ENCODE peak calls at places on chromosome 5, in seven cellular contexts. One of them, this sample, is unnamed.
A peak's percentile ranks its signal among the peaks of the same experiment; 100 is the strongest.

GRCh38 chr5:143261748-143262392 is 141.6 kb downstream of the NR3C1 start:
- DNase-seq in IMR-90: peak; percentile 89
- DNase-seq in kidney epithelial cell: no peak
- DNase-seq in uterus: no peak
- DNase-seq in osteocyte: no peak
- DNase-seq in B cell: no peak
- DNase-seq in GM13976: no peak
- DNase-seq in this sample: no peak

GRCh38 chr5:1512541-1513291 is 11.0 kb downstream of the LPCAT1 start:
- DNase-seq in IMR-90: no peak
- DNase-seq in kidney epithelial cell: no peak
- DNase-seq in uterus: peak; percentile 8
- DNase-seq in osteocyte: peak; percentile 74
- DNase-seq in B cell: peak; percentile 30
- DNase-seq in GM13976: no peak
- DNase-seq in this sample: no peak

GRCh38 chr5:123120197-123120596 is 31.2 kb downstream of the PRDM6 start:
- DNase-seq in IMR-90: no peak
- DNase-seq in kidney epithelial cell: no peak
- DNase-seq in uterus: no peak
- DNase-seq in osteocyte: no peak
- DNase-seq in B cell: no peak
- DNase-seq in GM13976: no peak
- DNase-seq in this sample: no peak

GRCh38 chr5:171954721-171955120 is 51.7 kb downstream of the FBXW11 start:
- DNase-seq in IMR-90: peak; percentile 73
- DNase-seq in kidney epithelial cell: no peak
- DNase-seq in uterus: no peak
- DNase-seq in osteocyte: no peak
- DNase-seq in B cell: no peak
- DNase-seq in GM13976: no peak
- DNase-seq in this sample: no peak

GRCh38 chr5:109454726-109455505 is 45.1 kb upstream of the PJA2 start:
- DNase-seq in IMR-90: peak; percentile 35
- DNase-seq in kidney epithelial cell: no peak
- DNase-seq in uterus: no peak
- DNase-seq in osteocyte: no peak
- DNase-seq in B cell: no peak
- DNase-seq in GM13976: no peak
- DNase-seq in this sample: no peak

GRCh38 chr5:142152383-142152730 is 43.8 kb downstream of the NDFIP1 start:
- DNase-seq in IMR-90: peak; percentile 40
- DNase-seq in kidney epithelial cell: no peak
- DNase-seq in uterus: no peak
- DNase-seq in osteocyte: no peak
- DNase-seq in B cell: no peak
- DNase-seq in GM13976: no peak
- DNase-seq in this sample: no peak

GRCh38 chr5:141303756-141304155 is at the start of gene SLC25A2:
- DNase-seq in IMR-90: no peak
- DNase-seq in kidney epithelial cell: no peak
- DNase-seq in uterus: no peak
- DNase-seq in osteocyte: no peak
- DNase-seq in B cell: no peak
- DNase-seq in GM13976: no peak
- DNase-seq in this sample: no peak

GRCh38 chr5:175589714-175590113 is 68.2 kb upstream of the HRH2 start:
- DNase-seq in IMR-90: no peak
- DNase-seq in kidney epithelial cell: no peak
- DNase-seq in uterus: no peak
- DNase-seq in osteocyte: no peak
- DNase-seq in B cell: no peak
- DNase-seq in GM13976: no peak
- DNase-seq in this sample: no peak

GRCh38 chr5:34957299-34957698 is 27.9 kb downstream of the DNAJC21 start:
- DNase-seq in IMR-90: peak; percentile 31
- DNase-seq in kidney epithelial cell: no peak
- DNase-seq in uterus: no peak
- DNase-seq in osteocyte: no peak
- DNase-seq in B cell: no peak
- DNase-seq in GM13976: no peak
- DNase-seq in this sample: no peak

GRCh38 chr5:132179410-132179809 is 48.2 kb downstream of the P4HA2 start:
- DNase-seq in IMR-90: no peak
- DNase-seq in kidney epithelial cell: no peak
- DNase-seq in uterus: no peak
- DNase-seq in osteocyte: no peak
- DNase-seq in B cell: no peak
- DNase-seq in GM13976: peak; percentile 49
- DNase-seq in this sample: peak; percentile 62

GRCh38 chr5:132177691-132178149 is 49.9 kb downstream of the P4HA2 start:
- DNase-seq in IMR-90: no peak
- DNase-seq in kidney epithelial cell: no peak
- DNase-seq in uterus: no peak
- DNase-seq in osteocyte: no peak
- DNase-seq in B cell: no peak
- DNase-seq in GM13976: no peak
- DNase-seq in this sample: no peak

GRCh38 chr5:132180134-132180745 is 47.4 kb downstream of the P4HA2 start:
- DNase-seq in IMR-90: peak; percentile 74
- DNase-seq in kidney epithelial cell: peak; percentile 16
- DNase-seq in uterus: no peak
- DNase-seq in osteocyte: no peak
- DNase-seq in B cell: peak; percentile 57
- DNase-seq in GM13976: peak; percentile 73
- DNase-seq in this sample: peak; percentile 76

GRCh38 chr5:132176543-132176945 is 51.1 kb downstream of the P4HA2 start:
- DNase-seq in IMR-90: no peak
- DNase-seq in kidney epithelial cell: no peak
- DNase-seq in uterus: no peak
- DNase-seq in osteocyte: no peak
- DNase-seq in B cell: no peak
- DNase-seq in GM13976: no peak
- DNase-seq in this sample: no peak

DNA sequence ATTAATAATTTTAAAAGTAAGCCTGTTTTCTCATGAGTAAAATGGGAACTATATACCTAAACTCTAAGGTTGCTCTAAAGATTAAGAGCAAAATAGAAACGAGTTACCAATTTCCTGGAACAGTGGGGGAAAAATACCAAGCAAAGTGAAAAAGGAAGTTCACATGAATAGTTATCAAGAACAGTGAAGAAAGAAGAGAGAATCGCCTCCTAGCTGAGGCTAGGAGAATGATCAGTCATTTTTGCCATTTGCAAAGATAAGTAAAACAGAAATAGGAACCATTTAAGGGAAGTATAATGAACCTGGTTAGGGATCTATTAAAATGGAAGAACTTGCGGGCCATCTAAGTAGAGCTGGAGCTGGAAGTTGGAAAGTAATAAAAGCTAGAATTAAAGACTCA is 50.7 kb downstream of the P4HA2 start:
- DNase-seq in IMR-90: peak; percentile 20
- DNase-seq in kidney epithelial cell: no peak
- DNase-seq in uterus: no peak
- DNase-seq in osteocyte: no peak
- DNase-seq in B cell: peak; percentile 42
- DNase-seq in GM13976: peak; percentile 59
- DNase-seq in this sample: peak; percentile 60
- TF ChIP-seq CTCF in IMR-90: peak; percentile 38
- TF ChIP-seq CTCF in kidney epithelial cell: no peak
- TF ChIP-seq CTCF in uterus: no peak
- TF ChIP-seq CTCF in osteocyte: peak; percentile 22
- TF ChIP-seq CTCF in B cell: peak; percentile 24
- TF ChIP-seq CTCF in GM13976: peak; percentile 18
- TF ChIP-seq CTCF in this sample: peak; percentile 34

GRCh38 chr5:115602585-115603125 is 376 bp upstream of the TICAM2 start:
- DNase-seq in IMR-90: no peak
- DNase-seq in kidney epithelial cell: no peak
- DNase-seq in uterus: no peak
- DNase-seq in osteocyte: no peak
- DNase-seq in B cell: no peak
- DNase-seq in GM13976: peak; percentile 33
- DNase-seq in this sample: no peak

GRCh38 chr5:115600771-115601170 is 1.5 kb downstream of the TICAM2 start:
- DNase-seq in IMR-90: peak; percentile 63
- DNase-seq in kidney epithelial cell: no peak
- DNase-seq in uterus: no peak
- DNase-seq in osteocyte: no peak
- DNase-seq in B cell: no peak
- DNase-seq in GM13976: no peak
- DNase-seq in this sample: no peak

GRCh38 chr5:115599502-115599901 is 2.8 kb downstream of the TICAM2 start:
- DNase-seq in IMR-90: peak; percentile 56
- DNase-seq in kidney epithelial cell: peak; percentile 10
- DNase-seq in uterus: no peak
- DNase-seq in osteocyte: no peak
- DNase-seq in B cell: peak; percentile 36
- DNase-seq in GM13976: peak; percentile 41
- DNase-seq in this sample: peak; percentile 42

GRCh38 chr5:115599924-115600323 is 2.4 kb downstream of the TICAM2 start:
- DNase-seq in IMR-90: no peak
- DNase-seq in kidney epithelial cell: no peak
- DNase-seq in uterus: no peak
- DNase-seq in osteocyte: no peak
- DNase-seq in B cell: no peak
- DNase-seq in GM13976: no peak
- DNase-seq in this sample: no peak

GRCh38 chr5:115601709-115602584 is at the start of gene TICAM2:
- DNase-seq in IMR-90: peak; percentile 67
- DNase-seq in kidney epithelial cell: no peak
- DNase-seq in uterus: peak; percentile 61
- DNase-seq in osteocyte: no peak
- DNase-seq in B cell: peak; percentile 87
- DNase-seq in GM13976: peak; percentile 84
- DNase-seq in this sample: peak; percentile 88
- TF ChIP-seq CTCF in IMR-90: peak; percentile 17
- TF ChIP-seq CTCF in kidney epithelial cell: no peak
- TF ChIP-seq CTCF in uterus: no peak
- TF ChIP-seq CTCF in osteocyte: peak; percentile 17
- TF ChIP-seq CTCF in B cell: peak; percentile 54
- TF ChIP-seq CTCF in GM13976: peak; percentile 9
- TF ChIP-seq CTCF in this sample: peak; percentile 29

GRCh38 chr5:163916376-163916775 is 411.0 kb downstream of the MAT2B start:
- DNase-seq in IMR-90: peak; percentile 8
- DNase-seq in kidney epithelial cell: no peak
- DNase-seq in uterus: no peak
- DNase-seq in osteocyte: no peak
- DNase-seq in B cell: peak; percentile 18
- DNase-seq in GM13976: peak; percentile 7
- DNase-seq in this sample: peak; percentile 4

GRCh38 chr5:163914911-163915310 is 409.5 kb downstream of the MAT2B start:
- DNase-seq in IMR-90: no peak
- DNase-seq in kidney epithelial cell: no peak
- DNase-seq in uterus: no peak
- DNase-seq in osteocyte: no peak
- DNase-seq in B cell: peak; percentile 24
- DNase-seq in GM13976: no peak
- DNase-seq in this sample: no peak

GRCh38 chr5:163915481-163915961 is 410.1 kb downstream of the MAT2B start:
- DNase-seq in IMR-90: peak; percentile 57
- DNase-seq in kidney epithelial cell: no peak
- DNase-seq in uterus: no peak
- DNase-seq in osteocyte: no peak
- DNase-seq in B cell: no peak
- DNase-seq in GM13976: peak; percentile 8
- DNase-seq in this sample: peak; percentile 4

GRCh38 chr5:163912023-163912422 is 406.6 kb downstream of the MAT2B start:
- DNase-seq in IMR-90: no peak
- DNase-seq in kidney epithelial cell: no peak
- DNase-seq in uterus: no peak
- DNase-seq in osteocyte: no peak
- DNase-seq in B cell: no peak
- DNase-seq in GM13976: no peak
- DNase-seq in this sample: no peak

GRCh38 chr5:163913548-163913947 is 408.1 kb downstream of the MAT2B start:
- DNase-seq in IMR-90: peak; percentile 14
- DNase-seq in kidney epithelial cell: no peak
- DNase-seq in uterus: no peak
- DNase-seq in osteocyte: no peak
- DNase-seq in B cell: no peak
- DNase-seq in GM13976: no peak
- DNase-seq in this sample: no peak
- TF ChIP-seq CTCF in IMR-90: no peak
- TF ChIP-seq CTCF in kidney epithelial cell: no peak
- TF ChIP-seq CTCF in uterus: no peak
- TF ChIP-seq CTCF in osteocyte: no peak
- TF ChIP-seq CTCF in B cell: peak; percentile 50
- TF ChIP-seq CTCF in GM13976: no peak
- TF ChIP-seq CTCF in this sample: no peak

GRCh38 chr5:6765612-6766525 is 52.6 kb downstream of the TENT4A start:
- DNase-seq in IMR-90: peak; percentile 63
- DNase-seq in kidney epithelial cell: no peak
- DNase-seq in uterus: peak; percentile 24
- DNase-seq in osteocyte: peak; percentile 90
- DNase-seq in B cell: no peak
- DNase-seq in GM13976: peak; percentile 89
- DNase-seq in this sample: peak; percentile 86

GRCh38 chr5:6767481-6768063 is 54.3 kb downstream of the TENT4A start:
- DNase-seq in IMR-90: no peak
- DNase-seq in kidney epithelial cell: no peak
- DNase-seq in uterus: no peak
- DNase-seq in osteocyte: no peak
- DNase-seq in B cell: no peak
- DNase-seq in GM13976: peak; percentile 20
- DNase-seq in this sample: no peak

GRCh38 chr5:6770826-6771607 is 57.8 kb downstream of the TENT4A start:
- DNase-seq in IMR-90: no peak
- DNase-seq in kidney epithelial cell: no peak
- DNase-seq in uterus: no peak
- DNase-seq in osteocyte: no peak
- DNase-seq in B cell: no peak
- DNase-seq in GM13976: no peak
- DNase-seq in this sample: no peak

GRCh38 chr5:6766558-6767191 is 53.4 kb downstream of the TENT4A start:
- DNase-seq in IMR-90: peak; percentile 44
- DNase-seq in kidney epithelial cell: peak; percentile 73
- DNase-seq in uterus: peak; percentile 46
- DNase-seq in osteocyte: peak; percentile 94
- DNase-seq in B cell: no peak
- DNase-seq in GM13976: peak; percentile 36
- DNase-seq in this sample: no peak

DNA sequence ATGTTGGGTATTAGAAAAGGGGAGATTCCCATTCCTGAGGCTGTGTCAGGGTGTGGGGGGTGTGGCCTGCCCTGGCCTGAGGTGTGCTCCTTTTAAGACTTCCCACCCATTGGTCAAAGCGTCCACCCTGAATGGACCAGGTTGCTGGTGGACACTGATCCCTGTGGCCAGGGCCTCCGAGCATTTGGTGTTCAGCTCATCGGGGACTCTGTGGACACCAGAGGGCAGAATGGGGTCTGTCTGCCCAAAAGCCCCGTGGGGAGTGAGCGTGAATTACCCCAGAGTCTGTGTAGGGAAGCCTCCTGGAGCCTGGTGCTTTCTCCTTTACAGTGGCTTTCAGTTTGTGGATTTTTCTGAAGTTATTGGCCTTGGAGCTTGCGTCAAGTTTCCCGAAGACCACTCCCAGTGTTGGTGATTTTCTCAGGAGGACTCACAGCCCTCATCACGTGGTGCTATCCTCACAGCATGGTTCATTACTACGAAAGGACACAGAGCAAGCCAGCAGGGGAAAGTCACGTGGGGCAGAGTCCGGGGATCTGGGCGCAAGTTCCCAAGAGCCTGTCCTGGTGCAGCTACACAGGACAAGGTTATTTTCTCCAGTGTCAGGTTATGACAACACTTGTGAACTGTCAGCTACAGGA is 55.5 kb downstream of the TENT4A start:
- DNase-seq in IMR-90: no peak
- DNase-seq in kidney epithelial cell: no peak
- DNase-seq in uterus: no peak
- DNase-seq in osteocyte: no peak
- DNase-seq in B cell: no peak
- DNase-seq in GM13976: no peak
- DNase-seq in this sample: no peak
- TF ChIP-seq CTCF in IMR-90: no peak
- TF ChIP-seq CTCF in kidney epithelial cell: no peak
- TF ChIP-seq CTCF in uterus: no peak
- TF ChIP-seq CTCF in osteocyte: no peak
- TF ChIP-seq CTCF in B cell: no peak
- TF ChIP-seq CTCF in GM13976: no peak
- TF ChIP-seq CTCF in this sample: no peak